ENCODE peak calls at places on chromosomes 6 and 20, in six cellular contexts. U, T, I, K, B and G are unnamed samples.

GRCh38 chr6:11854418-11855165 is 76.0 kb upstream of the ADTRP start:
- DNase-seq in U (no peak), T (no peak), I (no peak), K (peak; percentile 49), B (no peak), G (no peak)

GRCh38 chr6:5999688-6000608 is 6.8 kb downstream of the NRN1 start:
- DNase-seq in U (no peak), T (no peak), I (no peak), K (no peak), B (no peak), G (no peak)

GRCh38 chr6:170032706-170033309 is 258.1 kb downstream of the DLL1 start:
- DNase-seq in U (no peak), T (peak; percentile 7), I (peak; percentile 2), K (peak; percentile 3), B (no peak), G (no peak)

GRCh38 chr6:162177733-162178132 is 549.8 kb downstream of the PRKN start:
- DNase-seq in U (no peak), T (no peak), I (no peak), K (no peak), B (no peak), G (no peak)

GRCh38 chr6:134918418-134918961 is 31.4 kb downstream of the ALDH8A1 start:
- DNase-seq in U (no peak), T (no peak), I (no peak), K (no peak), B (no peak), G (no peak)

GRCh38 chr6:89944826-89945407 is 50.6 kb downstream of the GJA10 start:
- DNase-seq in U (no peak), T (no peak), I (no peak), K (no peak), B (no peak), G (no peak)

GRCh38 chr6:160004419-160005160 is 35.7 kb downstream of the IGF2R start:
- DNase-seq in U (no peak), T (no peak), I (no peak), K (no peak), B (no peak), G (no peak)

GRCh38 chr6:158631678-158632537 is 12.6 kb downstream of the DYNLT1 start:
- DNase-seq in U (peak; percentile 93), T (peak; percentile 74), I (peak; percentile 50), K (peak; percentile 88), B (no peak), G (no peak)

GRCh38 chr6:29726795-29727194 is 3.6 kb downstream of the HLA-F start:
- DNase-seq in U (no peak), T (no peak), I (no peak), K (no peak), B (no peak), G (no peak)

GRCh38 chr6:57117801-57118200 is 27.8 kb downstream of the ZNF451 start:
- DNase-seq in U (no peak), T (no peak), I (no peak), K (no peak), B (no peak), G (no peak)

GRCh38 chr6:107679457-107679856 is 144.7 kb downstream of the SCML4 start:
- DNase-seq in U (no peak), T (no peak), I (peak; percentile 53), K (peak; percentile 77), B (no peak), G (no peak)

GRCh38 chr6:113888493-113888892 is 31.3 kb downstream of the MARCKS start:
- DNase-seq in U (no peak), T (no peak), I (no peak), K (no peak), B (no peak), G (no peak)

GRCh38 chr20:23995905-23996666 is 7.5 kb upstream of the GGTLC1 start:
- DNase-seq in U (no peak), T (peak; percentile 59), I (peak; percentile 51), K (peak; percentile 45), B (peak; percentile 37), G (no peak)

GRCh38 chr6:64428186-64428585 is 792.6 kb downstream of the PHF3 start:
- DNase-seq in U (no peak), T (no peak), I (no peak), K (no peak), B (no peak), G (no peak)

GRCh38 chr6:44933113-44933512 is 395.0 kb upstream of the RUNX2 start:
- DNase-seq in U (no peak), T (no peak), I (no peak), K (no peak), B (no peak), G (no peak)

GRCh38 chr6:37170273-37171140 is 555 bp downstream of the PIM1 start:
- DNase-seq in U (no peak), T (peak; percentile 50), I (peak; percentile 65), K (peak; percentile 68), B (no peak), G (no peak)

GRCh38 chr6:33607126-33607783 is 13.9 kb upstream of the ITPR3 start:
- DNase-seq in U (no peak), T (no peak), I (no peak), K (no peak), B (no peak), G (no peak)

GRCh38 chr6:114346451-114346850 is 3.6 kb upstream of the HS3ST5 start:
- DNase-seq in U (no peak), T (no peak), I (no peak), K (no peak), B (no peak), G (no peak)

DNA sequence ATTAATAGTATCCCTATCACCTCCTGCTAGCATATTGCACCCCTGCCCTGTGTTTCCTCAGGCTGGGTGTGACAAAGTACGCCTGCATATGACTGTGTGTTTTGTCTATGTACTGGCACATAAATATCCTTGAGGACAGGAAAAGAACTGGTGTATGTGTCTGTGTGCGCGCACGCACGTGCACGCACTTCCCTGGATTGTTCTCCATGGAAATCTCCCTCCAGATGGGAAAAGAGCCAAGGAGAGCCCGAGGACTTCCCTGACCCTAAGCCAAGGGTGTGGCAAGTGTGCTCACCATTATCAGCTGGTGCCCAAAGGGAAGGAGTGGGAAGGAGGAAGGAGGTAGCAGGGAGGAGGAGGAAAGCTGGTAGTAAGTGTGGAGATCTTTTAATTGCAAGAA is 117.6 kb downstream of the HIVEP2 start:
- DNase-seq in U (no peak), T (peak; percentile 52), I (no peak), K (peak; percentile 45), B (no peak), G (no peak)
- TF ChIP-seq POLR2A in U (no peak), T (no peak), I (no peak), K (no peak), B (no peak), G (no peak)

GRCh38 chr20:43840382-43841070 is 74.1 kb upstream of the TOX2 start:
- DNase-seq in U (no peak), T (no peak), I (no peak), K (no peak), B (no peak), G (no peak)

GRCh38 chr20:43842126-43843020 is 72.3 kb upstream of the TOX2 start:
- DNase-seq in U (no peak), T (no peak), I (no peak), K (peak; percentile 24), B (no peak), G (no peak)

GRCh38 chr20:43837856-43838702 is 76.6 kb upstream of the TOX2 start:
- DNase-seq in U (peak; percentile 86), T (no peak), I (no peak), K (no peak), B (no peak), G (no peak)

GRCh38 chr20:43838703-43839060 is 76.0 kb upstream of the TOX2 start:
- DNase-seq in U (peak; percentile 74), T (no peak), I (no peak), K (no peak), B (no peak), G (no peak)

GRCh38 chr20:43839793-43840199 is 74.9 kb upstream of the TOX2 start:
- DNase-seq in U (peak; percentile 4), T (no peak), I (no peak), K (no peak), B (no peak), G (no peak)
- H3K27ac ChIP-seq in U (no peak overlapping the region), T (no peak overlapping the region), I (no peak overlapping the region), K (no peak overlapping the region), B (no peak overlapping the region), G (no peak overlapping the region)

DNA sequence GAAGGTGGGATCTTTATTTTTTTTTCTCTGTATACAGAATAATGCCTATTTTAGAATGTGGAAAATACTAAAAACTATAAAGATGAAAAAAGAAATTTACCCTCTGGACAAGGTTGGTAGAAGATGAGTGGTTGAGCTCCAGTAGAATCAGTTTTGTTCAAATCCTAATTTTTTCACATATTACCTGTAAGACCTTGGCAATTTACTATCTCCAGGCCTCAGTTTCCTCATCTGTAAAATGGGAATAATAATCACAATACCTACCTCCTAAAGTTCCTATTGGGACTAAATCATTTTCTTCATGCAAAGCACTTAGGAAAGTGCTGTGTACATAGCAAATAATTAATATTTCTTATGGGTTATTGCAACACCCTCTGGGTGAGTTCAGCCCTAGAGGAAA is 28.4 kb downstream of the DAAM2 start:
- DNase-seq in U (no peak), T (no peak), I (no peak), K (no peak), B (no peak), G (no peak)
- TF ChIP-seq POLR2A in U (no peak), T (no peak), I (no peak), K (no peak), B (no peak), G (no peak)

DNA sequence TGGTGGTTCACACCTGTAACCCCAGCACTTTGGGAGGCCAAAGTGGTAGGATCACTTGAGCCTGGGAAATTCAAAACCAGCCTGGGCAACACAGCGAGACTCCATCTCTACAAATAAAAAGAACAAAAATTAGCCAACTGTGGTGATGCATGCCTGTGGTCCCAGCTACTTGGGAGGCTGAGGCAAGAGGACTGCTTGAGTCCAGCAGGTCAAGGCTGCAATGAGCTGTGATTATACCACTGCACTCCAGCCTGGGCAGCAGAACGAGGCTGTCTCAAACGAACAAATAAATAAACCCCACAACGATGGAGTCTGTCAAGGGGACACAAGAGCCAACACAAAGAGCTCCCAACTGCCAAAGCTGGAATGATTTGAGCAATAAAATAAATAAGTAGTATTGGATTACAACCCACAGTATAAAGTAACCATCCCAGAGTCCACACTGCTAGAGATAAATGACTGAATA is 13.5 kb downstream of the ZMYND8 start:
- DNase-seq in U (no peak), T (no peak), I (no peak), K (no peak), B (no peak), G (no peak)
- H3K27ac ChIP-seq in U (peak overlapping the region; percentile 100), T (peak overlapping the region; percentile 41), I (no peak overlapping the region), K (peak overlapping the region; percentile 26), B (no peak overlapping the region), G (peak overlapping the region; percentile 31)

GRCh38 chr20:50389437-50389807 is 120.8 kb upstream of the PTPN1 start:
- DNase-seq in U (no peak), T (peak; percentile 86), I (no peak), K (peak; percentile 91), B (no peak), G (no peak)
- TF ChIP-seq POLR2A in U (no peak), T (no peak), I (no peak), K (no peak), B (no peak), G (no peak)